ENCODE peak calls at places on chromosome 20, in six cellular contexts. One of them, this sample, is unnamed.

GRCh38 chr20:26169506-26169905 is 472.9 kb upstream of the ZNF337 start:
- DNase-seq in GM12865: no peak
- DNase-seq in astrocyte: peak; percentile 82
- DNase-seq in fibroblast of villous mesenchyme: peak; percentile 14
- DNase-seq in endothelial cell: no peak
- DNase-seq in OCI-LY7: no peak
- DNase-seq in this sample: no peak

GRCh38 chr20:10739575-10739974 is 65.8 kb upstream of the JAG1 start:
- DNase-seq in GM12865: peak; percentile 17
- DNase-seq in astrocyte: no peak
- DNase-seq in fibroblast of villous mesenchyme: no peak
- DNase-seq in endothelial cell: no peak
- DNase-seq in OCI-LY7: no peak
- DNase-seq in this sample: no peak

GRCh38 chr20:3046677-3047462 is 1.0 kb downstream of the MRPS26 start:
- DNase-seq in GM12865: peak; percentile 42
- DNase-seq in astrocyte: peak; percentile 26
- DNase-seq in fibroblast of villous mesenchyme: no peak
- DNase-seq in endothelial cell: no peak
- DNase-seq in OCI-LY7: peak; percentile 49
- DNase-seq in this sample: peak; percentile 22

GRCh38 chr20:20084296-20084752 is 32.0 kb downstream of the CFAP61 start:
- DNase-seq in GM12865: no peak
- DNase-seq in astrocyte: no peak
- DNase-seq in fibroblast of villous mesenchyme: no peak
- DNase-seq in endothelial cell: no peak
- DNase-seq in OCI-LY7: no peak
- DNase-seq in this sample: no peak

GRCh38 chr20:48015943-48016723 is 230.9 kb upstream of the SULF2 start:
- DNase-seq in GM12865: no peak
- DNase-seq in astrocyte: peak; percentile 100
- DNase-seq in fibroblast of villous mesenchyme: peak; percentile 96
- DNase-seq in endothelial cell: no peak
- DNase-seq in OCI-LY7: no peak
- DNase-seq in this sample: no peak

GRCh38 chr20:31684153-31685003 is 38.3 kb downstream of the BCL2L1 start:
- DNase-seq in GM12865: peak; percentile 75
- DNase-seq in astrocyte: no peak
- DNase-seq in fibroblast of villous mesenchyme: no peak
- DNase-seq in endothelial cell: no peak
- DNase-seq in OCI-LY7: peak; percentile 95
- DNase-seq in this sample: no peak

GRCh38 chr20:45813006-45813340 is 529 bp downstream of the UBE2C start:
- DNase-seq in GM12865: no peak
- DNase-seq in astrocyte: no peak
- DNase-seq in fibroblast of villous mesenchyme: no peak
- DNase-seq in endothelial cell: no peak
- DNase-seq in OCI-LY7: no peak
- DNase-seq in this sample: no peak

GRCh38 chr20:22402550-22402949 is 181.8 kb downstream of the FOXA2 start:
- DNase-seq in GM12865: no peak
- DNase-seq in astrocyte: no peak
- DNase-seq in fibroblast of villous mesenchyme: no peak
- DNase-seq in endothelial cell: no peak
- DNase-seq in OCI-LY7: no peak
- DNase-seq in this sample: no peak

GRCh38 chr20:14853079-14853478 is 515.7 kb upstream of the FLRT3 start:
- DNase-seq in GM12865: peak; percentile 76
- DNase-seq in astrocyte: no peak
- DNase-seq in fibroblast of villous mesenchyme: no peak
- DNase-seq in endothelial cell: no peak
- DNase-seq in OCI-LY7: no peak
- DNase-seq in this sample: no peak

GRCh38 chr20:34473262-34473883 is 42.8 kb upstream of the DYNLRB1 start:
- DNase-seq in GM12865: peak; percentile 43
- DNase-seq in astrocyte: peak; percentile 14
- DNase-seq in fibroblast of villous mesenchyme: peak; percentile 77
- DNase-seq in endothelial cell: peak; percentile 55
- DNase-seq in OCI-LY7: peak; percentile 65
- DNase-seq in this sample: peak; percentile 34

GRCh38 chr20:20003088-20003954 is 13.8 kb upstream of the NAA20 start:
- DNase-seq in GM12865: peak; percentile 40
- DNase-seq in astrocyte: no peak
- DNase-seq in fibroblast of villous mesenchyme: peak; percentile 71
- DNase-seq in endothelial cell: no peak
- DNase-seq in OCI-LY7: no peak
- DNase-seq in this sample: no peak

GRCh38 chr20:33852971-33853813 is 42.0 kb downstream of the CHMP4B start:
- DNase-seq in GM12865: no peak
- DNase-seq in astrocyte: peak; percentile 56
- DNase-seq in fibroblast of villous mesenchyme: no peak
- DNase-seq in endothelial cell: no peak
- DNase-seq in OCI-LY7: no peak
- DNase-seq in this sample: no peak

GRCh38 chr20:41047975-41048305 is 19.3 kb downstream of the TOP1 start:
- DNase-seq in GM12865: peak; percentile 48
- DNase-seq in astrocyte: no peak
- DNase-seq in fibroblast of villous mesenchyme: peak; percentile 58
- DNase-seq in endothelial cell: no peak
- DNase-seq in OCI-LY7: peak; percentile 51
- DNase-seq in this sample: no peak

DNA sequence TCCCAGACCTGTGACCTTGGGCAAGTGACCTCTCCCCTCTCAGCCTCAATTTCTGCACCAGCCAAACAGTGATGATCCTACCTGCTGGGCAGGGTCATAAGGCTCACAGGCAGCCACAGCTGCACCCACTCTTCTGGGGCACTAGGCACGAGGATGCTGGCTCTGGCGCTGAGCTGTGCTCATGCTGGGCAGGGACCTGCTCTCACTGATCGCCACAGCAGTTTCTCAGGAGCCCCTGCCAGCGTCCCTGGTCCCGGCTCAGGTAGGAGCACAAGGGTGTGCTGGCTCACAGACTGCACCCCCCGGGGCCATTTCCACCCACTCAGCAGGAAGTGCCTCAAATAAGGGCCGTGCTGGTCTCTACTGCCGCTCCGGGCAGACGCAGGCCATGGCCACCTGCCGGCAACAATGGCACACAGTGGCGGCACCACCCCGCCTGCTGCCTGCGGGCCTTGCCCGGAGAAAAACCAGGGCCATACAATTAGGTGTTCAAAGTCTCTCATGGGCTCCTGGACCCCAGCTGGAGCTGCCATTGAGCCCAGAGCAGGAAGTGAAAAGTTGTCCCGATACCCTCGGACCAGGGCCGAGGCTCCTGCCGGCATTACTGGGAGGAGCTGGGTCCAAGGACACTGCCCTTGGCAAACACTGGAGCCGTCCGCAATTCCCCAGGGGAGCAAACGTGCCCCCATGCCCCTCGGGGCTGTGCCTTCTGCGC is 4.6 kb upstream of the CABLES2 start:
- DNase-seq in GM12865: no peak
- DNase-seq in astrocyte: no peak
- DNase-seq in fibroblast of villous mesenchyme: no peak
- DNase-seq in endothelial cell: no peak
- DNase-seq in OCI-LY7: no peak
- DNase-seq in this sample: no peak
- TF ChIP-seq CTCF in GM12865: no peak
- TF ChIP-seq CTCF in astrocyte: no peak
- TF ChIP-seq CTCF in fibroblast of villous mesenchyme: no peak
- TF ChIP-seq CTCF in endothelial cell: no peak
- TF ChIP-seq CTCF in OCI-LY7: no peak
- TF ChIP-seq CTCF in this sample: no peak

GRCh38 chr20:38127011-38127621 is 38.0 kb downstream of the TGM2 start:
- DNase-seq in GM12865: no peak
- DNase-seq in astrocyte: peak; percentile 89
- DNase-seq in fibroblast of villous mesenchyme: peak; percentile 93
- DNase-seq in endothelial cell: no peak
- DNase-seq in OCI-LY7: no peak
- DNase-seq in this sample: no peak

GRCh38 chr20:38129248-38129865 is 35.7 kb downstream of the TGM2 start:
- DNase-seq in GM12865: no peak
- DNase-seq in astrocyte: no peak
- DNase-seq in fibroblast of villous mesenchyme: peak; percentile 17
- DNase-seq in endothelial cell: no peak
- DNase-seq in OCI-LY7: no peak
- DNase-seq in this sample: no peak

GRCh38 chr20:38126146-38126912 is 38.7 kb downstream of the TGM2 start:
- DNase-seq in GM12865: no peak
- DNase-seq in astrocyte: no peak
- DNase-seq in fibroblast of villous mesenchyme: peak; percentile 71
- DNase-seq in endothelial cell: no peak
- DNase-seq in OCI-LY7: no peak
- DNase-seq in this sample: no peak

GRCh38 chr20:38128691-38129090 is 36.4 kb downstream of the TGM2 start:
- DNase-seq in GM12865: no peak
- DNase-seq in astrocyte: no peak
- DNase-seq in fibroblast of villous mesenchyme: no peak
- DNase-seq in endothelial cell: no peak
- DNase-seq in OCI-LY7: no peak
- DNase-seq in this sample: no peak

GRCh38 chr20:38127920-38128528 is 37.0 kb downstream of the TGM2 start:
- DNase-seq in GM12865: no peak
- DNase-seq in astrocyte: no peak
- DNase-seq in fibroblast of villous mesenchyme: no peak
- DNase-seq in endothelial cell: no peak
- DNase-seq in OCI-LY7: no peak
- DNase-seq in this sample: no peak
- TF ChIP-seq CTCF in GM12865: no peak
- TF ChIP-seq CTCF in astrocyte: no peak
- TF ChIP-seq CTCF in fibroblast of villous mesenchyme: no peak
- TF ChIP-seq CTCF in endothelial cell: no peak
- TF ChIP-seq CTCF in OCI-LY7: no peak
- TF ChIP-seq CTCF in this sample: no peak

DNA sequence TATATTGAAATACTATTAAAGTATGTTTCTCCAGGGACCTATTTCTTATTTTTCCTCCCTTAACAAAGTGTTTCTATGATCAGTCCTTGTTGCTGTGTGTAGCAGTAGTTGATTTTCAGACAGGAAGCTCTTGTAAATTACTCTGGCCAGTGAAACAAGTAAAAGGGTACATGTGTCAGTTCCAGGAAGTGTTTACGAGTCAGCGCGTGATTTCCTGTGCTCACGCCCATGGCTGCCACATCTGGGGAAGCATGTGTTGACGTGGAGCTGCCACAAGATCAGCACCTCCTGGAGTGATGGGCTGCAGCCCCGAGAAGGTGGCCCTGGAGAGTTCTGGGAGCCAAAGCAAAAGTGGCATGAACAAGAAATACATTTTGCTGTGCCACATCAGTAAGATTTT is 38.6 kb upstream of the GGTLC1 start:
- DNase-seq in GM12865: peak; percentile 33
- DNase-seq in astrocyte: no peak
- DNase-seq in fibroblast of villous mesenchyme: no peak
- DNase-seq in endothelial cell: no peak
- DNase-seq in OCI-LY7: peak; percentile 21
- DNase-seq in this sample: no peak
- TF ChIP-seq CTCF in GM12865: no peak
- TF ChIP-seq CTCF in astrocyte: no peak
- TF ChIP-seq CTCF in fibroblast of villous mesenchyme: no peak
- TF ChIP-seq CTCF in endothelial cell: no peak
- TF ChIP-seq CTCF in OCI-LY7: no peak
- TF ChIP-seq CTCF in this sample: no peak

DNA sequence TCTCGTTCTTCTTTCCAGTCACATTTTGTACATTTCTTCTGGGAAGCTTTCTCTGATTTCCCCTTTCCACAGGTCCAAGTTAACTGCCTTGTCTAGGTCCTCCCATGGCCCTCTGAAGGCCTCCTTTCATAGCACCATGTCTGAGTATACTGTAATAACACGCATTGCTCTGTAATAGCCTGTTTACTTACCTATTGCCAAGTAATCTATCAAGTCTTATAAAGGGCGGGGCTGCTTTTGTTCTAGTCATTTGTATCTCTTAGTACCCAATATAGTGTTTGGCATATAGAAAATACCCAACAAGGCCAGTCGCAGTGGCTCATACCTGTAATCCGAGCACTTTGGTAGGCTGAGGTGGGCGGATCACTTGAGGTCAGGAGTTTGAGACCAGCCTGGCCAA is 17.9 kb downstream of the PTPN1 start:
- DNase-seq in GM12865: no peak
- DNase-seq in astrocyte: no peak
- DNase-seq in fibroblast of villous mesenchyme: no peak
- DNase-seq in endothelial cell: no peak
- DNase-seq in OCI-LY7: no peak
- DNase-seq in this sample: no peak
- TF ChIP-seq CTCF in GM12865: no peak
- TF ChIP-seq CTCF in astrocyte: no peak
- TF ChIP-seq CTCF in fibroblast of villous mesenchyme: no peak
- TF ChIP-seq CTCF in endothelial cell: no peak
- TF ChIP-seq CTCF in OCI-LY7: no peak
- TF ChIP-seq CTCF in this sample: no peak

DNA sequence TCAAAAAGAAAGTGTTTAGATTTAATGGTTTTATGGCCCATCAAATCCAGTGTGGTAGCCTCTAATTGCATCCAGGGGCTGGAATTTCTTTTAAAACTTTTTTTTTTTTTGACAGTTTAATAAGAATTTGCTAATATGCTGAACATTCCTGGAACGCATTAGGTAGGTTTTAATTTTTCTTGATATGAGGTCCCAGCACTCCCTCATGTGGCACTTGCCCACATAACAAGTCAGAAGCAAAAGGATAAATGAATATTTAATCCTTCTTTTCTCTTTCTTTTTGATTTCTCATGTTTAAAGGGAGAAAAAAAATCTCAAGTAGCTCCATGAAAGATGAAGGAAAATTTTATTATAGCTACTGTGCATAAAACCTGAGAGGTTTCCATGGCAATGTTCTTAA is 13.5 kb downstream of the HAO1 start:
- DNase-seq in GM12865: peak; percentile 8
- DNase-seq in astrocyte: peak; percentile 28
- DNase-seq in fibroblast of villous mesenchyme: peak; percentile 57
- DNase-seq in endothelial cell: no peak
- DNase-seq in OCI-LY7: peak; percentile 42
- DNase-seq in this sample: no peak
- TF ChIP-seq CTCF in GM12865: no peak
- TF ChIP-seq CTCF in astrocyte: peak; percentile 75
- TF ChIP-seq CTCF in fibroblast of villous mesenchyme: peak; percentile 63
- TF ChIP-seq CTCF in endothelial cell: peak; percentile 59
- TF ChIP-seq CTCF in OCI-LY7: peak; percentile 84
- TF ChIP-seq CTCF in this sample: peak; percentile 70

GRCh38 chr20:58087567-58087858 is 140.9 kb downstream of the ANKRD60 start:
- DNase-seq in GM12865: no peak
- DNase-seq in astrocyte: no peak
- DNase-seq in fibroblast of villous mesenchyme: no peak
- DNase-seq in endothelial cell: no peak
- DNase-seq in OCI-LY7: no peak
- DNase-seq in this sample: no peak
- TF ChIP-seq CTCF in GM12865: no peak
- TF ChIP-seq CTCF in astrocyte: no peak
- TF ChIP-seq CTCF in fibroblast of villous mesenchyme: no peak
- TF ChIP-seq CTCF in endothelial cell: peak; percentile 33
- TF ChIP-seq CTCF in OCI-LY7: peak; percentile 33
- TF ChIP-seq CTCF in this sample: peak; percentile 2

GRCh38 chr20:49692941-49693340 is 20.7 kb downstream of the B4GALT5 start:
- DNase-seq in GM12865: no peak
- DNase-seq in astrocyte: no peak
- DNase-seq in fibroblast of villous mesenchyme: no peak
- DNase-seq in endothelial cell: no peak
- DNase-seq in OCI-LY7: no peak
- DNase-seq in this sample: no peak
- TF ChIP-seq CTCF in GM12865: no peak
- TF ChIP-seq CTCF in astrocyte: no peak
- TF ChIP-seq CTCF in fibroblast of villous mesenchyme: no peak
- TF ChIP-seq CTCF in endothelial cell: no peak
- TF ChIP-seq CTCF in OCI-LY7: no peak
- TF ChIP-seq CTCF in this sample: no peak

This sample was measured in progenitor cell of endocrine pancreas.